ENCODE peak calls at places on chromosomes 13 and 19, in four cellular contexts. E is sigmoid colon, S is left ventricle myocardium inferior, V is psoas muscle. I is an unnamed sample.

GRCh38 chr19:469833-470232 is 9.0 kb upstream of the SHC2 start:
- DNase-seq in E (no peak), V (no peak), S (no peak), I (no peak)

GRCh38 chr13:97369269-97369893 is 64.6 kb upstream of the RAP2A start:
- DNase-seq in E (no peak), V (no peak), S (no peak), I (no peak)

GRCh38 chr13:23350009-23350408 is 83.5 kb downstream of the SACS start:
- DNase-seq in S (no peak), E (no peak), V (no peak), I (no peak)

GRCh38 chr13:24630851-24631341 is 49.3 kb upstream of the ATP12A start:
- DNase-seq in E (no peak), V (no peak), S (no peak), I (no peak)

GRCh38 chr19:17504030-17504429 is 7.4 kb upstream of the PGLS start:
- DNase-seq in E (no peak), S (no peak), V (no peak), I (no peak)

GRCh38 chr19:35746556-35746955 is 1.1 kb downstream of the PSENEN start:
- DNase-seq in V (no peak), E (no peak), S (no peak), I (no peak)

GRCh38 chr19:36418287-36419001 is at the start of gene ZFP82:
- DNase-seq in V (peak; percentile 86), S (peak; percentile 88), E (peak; percentile 85), I (peak; percentile 76)

GRCh38 chr13:109145631-109146030 is 516.2 kb downstream of the MYO16 start:
- DNase-seq in V (no peak), E (no peak), S (no peak), I (no peak)

GRCh38 chr13:39712626-39713025 is 57.2 kb downstream of the COG6 start:
- DNase-seq in S (no peak), E (no peak), V (no peak), I (no peak)

GRCh38 chr19:55867101-55867500 is 30.8 kb downstream of the NLRP4 start:
- DNase-seq in V (no peak), S (no peak), E (no peak), I (no peak)

GRCh38 chr19:45636275-45636674 is 2.9 kb downstream of the EML2 start:
- DNase-seq in V (no peak), S (no peak), E (no peak), I (no peak)

GRCh38 chr13:98581971-98582702 is 5.2 kb upstream of the STK24 start:
- DNase-seq in S (no peak), V (no peak), E (no peak), I (no peak)

GRCh38 chr19:35738887-35739229 is 3.4 kb downstream of the IGFLR1 start:
- DNase-seq in E (no peak), S (no peak), V (no peak), I (no peak)

GRCh38 chr13:105035092-105035491 is 1500.4 kb downstream of the EFNB2 start:
- DNase-seq in E (no peak), V (no peak), S (no peak), I (no peak)

GRCh38 chr19:34838753-34839431 is 65.9 kb upstream of the ZNF599 start:
- DNase-seq in E (no peak), V (no peak), S (no peak), I (peak; percentile 54)

GRCh38 chr19:3344608-3345598 is 21.5 kb upstream of the NFIC start:
- DNase-seq in V (no peak), S (no peak), E (no peak), I (no peak)

GRCh38 chr19:3346677-3347353 is 19.6 kb upstream of the NFIC start:
- DNase-seq in V (peak; percentile 89), E (peak; percentile 96), S (peak; percentile 79), I (peak; percentile 85)

GRCh38 chr19:3348042-3348441 is 18.3 kb upstream of the NFIC start:
- DNase-seq in V (no peak), S (no peak), E (no peak), I (peak; percentile 30)

GRCh38 chr19:3343619-3344502 is 22.5 kb upstream of the NFIC start:
- DNase-seq in S (peak; percentile 83), E (peak; percentile 96), V (peak; percentile 91), I (peak; percentile 86)

GRCh38 chr19:3345850-3346460 is 20.4 kb upstream of the NFIC start:
- DNase-seq in E (no peak), V (no peak), S (no peak), I (no peak)
- H3K9me3 ChIP-seq in E (no peaks in the 10 kb centered on the region), V (no peaks in the 10 kb centered on the region), S (no peaks in the 10 kb centered on the region), I (no peaks in the 10 kb centered on the region)

GRCh38 chr19:10820173-10820572 is 15.8 kb downstream of the TMED1 start:
- DNase-seq in S (no peak), V (peak; percentile 29), E (no peak), I (peak; percentile 42)

GRCh38 chr19:10817291-10818038 is 18.5 kb downstream of the TMED1 start:
- DNase-seq in S (no peak), V (peak; percentile 86), E (peak; percentile 90), I (no peak)

GRCh38 chr19:10816691-10817090 is 19.3 kb downstream of the TMED1 start:
- DNase-seq in E (no peak), S (no peak), V (no peak), I (no peak)

GRCh38 chr19:10819124-10820060 is 16.6 kb downstream of the TMED1 start:
- DNase-seq in E (no peak), S (no peak), V (peak; percentile 35), I (no peak)

GRCh38 chr19:10818306-10819123 is 17.5 kb downstream of the TMED1 start:
- DNase-seq in S (no peak), E (no peak), V (no peak), I (no peak)
- H3K36me3 ChIP-seq in S (peaks cover 96% of the 10 kb centered on the region), E (peaks cover 28% of the 10 kb centered on the region), V (peaks cover 64% of the 10 kb centered on the region), I (peaks cover 39% of the 10 kb centered on the region)

GRCh38 chr19:15995536-15995935 is 46.7 kb downstream of the OR10H4 start:
- DNase-seq in V (peak; percentile 79), E (no peak), S (no peak), I (no peak)
- H3K9me3 ChIP-seq in V (no peaks in the 10 kb centered on the region), E (no peaks in the 10 kb centered on the region), S (peaks cover 19% of the 10 kb centered on the region), I (no peaks in the 10 kb centered on the region)

DNA sequence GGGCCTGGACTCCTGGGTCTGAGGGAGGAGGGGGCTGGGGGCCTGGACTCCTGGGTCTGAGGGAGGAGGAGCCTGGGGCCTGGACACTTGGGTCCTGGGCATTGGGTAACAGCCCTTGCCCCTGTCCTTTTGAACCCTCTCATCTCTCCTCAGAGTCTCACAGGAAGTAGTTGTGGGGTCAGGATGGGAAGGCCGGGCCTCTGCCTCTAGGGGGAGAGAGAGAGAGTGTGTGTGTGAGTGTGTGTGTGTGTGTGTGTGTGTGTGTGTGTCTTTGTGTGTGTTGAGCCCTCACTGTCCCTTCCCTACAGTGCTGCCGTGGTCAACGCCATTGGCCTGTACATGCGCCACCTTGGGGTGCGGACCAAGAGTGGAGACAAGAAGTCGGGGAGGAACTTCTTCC is 10.9 kb downstream of the ARHGEF1 start:
- DNase-seq in E (no peak), S (no peak), V (no peak), I (no peak)
- H3K36me3 ChIP-seq in E (peaks cover 52% of the 10 kb centered on the region), S (peaks cover 73% of the 10 kb centered on the region), V (peaks cover 53% of the 10 kb centered on the region), I (no peaks in the 10 kb centered on the region)

GRCh38 chr19:21423057-21424041 is 26.4 kb downstream of the ZNF493 start:
- DNase-seq in S (no peak), V (no peak), E (no peak), I (no peak)
- H3K9me3 ChIP-seq in S (peaks cover 100% of the 10 kb centered on the region), V (peaks cover 90% of the 10 kb centered on the region), E (peaks cover 38% of the 10 kb centered on the region), I (no peaks in the 10 kb centered on the region)

DNA sequence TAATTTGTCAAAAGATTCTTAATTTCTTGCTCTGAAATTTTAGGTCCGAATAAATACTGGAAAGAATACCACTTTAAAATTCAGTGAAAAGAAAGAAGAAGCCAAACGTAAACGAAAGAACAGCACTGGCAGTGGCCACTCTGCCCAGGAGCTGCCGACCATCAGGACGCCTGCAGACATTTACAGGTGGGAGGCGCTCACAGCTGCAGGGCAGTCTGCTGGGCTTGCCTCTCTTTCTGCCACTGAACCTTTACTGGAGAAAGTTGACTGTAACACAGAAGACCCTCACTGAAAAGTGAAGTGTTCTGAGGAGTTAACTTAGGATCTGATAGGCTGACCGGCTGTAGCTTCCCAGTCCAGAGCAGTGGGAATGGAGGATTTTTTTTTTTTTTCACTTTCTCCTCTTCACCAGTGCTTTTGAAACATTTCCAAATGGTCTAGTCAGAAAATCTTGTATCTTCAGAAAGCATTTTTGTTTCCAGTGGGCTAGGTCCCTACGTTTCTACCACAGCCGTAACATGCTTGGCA is 69.1 kb downstream of the URI1 start:
- DNase-seq in S (no peak), E (no peak), V (no peak), I (no peak)
- H3K36me3 ChIP-seq in S (peaks cover 50% of the 10 kb centered on the region), E (peaks cover 9% of the 10 kb centered on the region), V (peaks cover 84% of the 10 kb centered on the region), I (peaks cover 8% of the 10 kb centered on the region)

GRCh38 chr13:107067381-107067780 is 499.4 kb upstream of the ARGLU1 start:
- DNase-seq in E (no peak), V (no peak), S (no peak), I (no peak)

GRCh38 chr13:107069107-107069776 is 501.3 kb upstream of the ARGLU1 start:
- DNase-seq in V (no peak), E (no peak), S (no peak), I (no peak)

DNA sequence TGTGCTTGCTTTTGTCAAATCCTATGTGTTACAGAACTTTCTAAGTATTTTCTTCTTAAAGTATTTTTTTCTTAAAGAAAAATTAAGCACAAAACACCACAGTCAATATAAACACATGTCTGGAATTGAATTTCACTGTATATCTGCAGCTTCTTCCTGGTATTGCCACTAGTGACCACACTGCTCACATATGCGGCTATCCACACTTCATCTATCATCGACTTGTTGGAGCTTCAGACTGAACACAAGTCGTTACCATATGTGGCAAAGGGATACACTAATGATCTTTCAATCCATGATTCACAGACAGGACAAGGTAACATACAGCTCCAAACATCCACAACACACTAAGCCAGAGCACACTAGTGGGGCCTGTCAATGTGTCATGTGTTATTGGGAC is 498.4 kb upstream of the ARGLU1 start:
- DNase-seq in E (no peak), S (no peak), V (no peak), I (no peak)
- H3K9me3 ChIP-seq in E (no peaks in the 10 kb centered on the region), S (no peaks in the 10 kb centered on the region), V (no peaks in the 10 kb centered on the region), I (no peaks in the 10 kb centered on the region)

GRCh38 chr19:4508698-4509097 is 9.6 kb downstream of the PLIN4 start:
- DNase-seq in E (no peak), V (peak; percentile 53), S (no peak), I (no peak)

GRCh38 chr19:4511300-4512054 is 6.8 kb downstream of the PLIN4 start:
- DNase-seq in S (no peak), E (no peak), V (peak; percentile 56), I (no peak)

GRCh38 chr19:4513248-4513647 is 5.0 kb downstream of the PLIN4 start:
- DNase-seq in V (peak; percentile 56), E (no peak), S (no peak), I (no peak)

GRCh38 chr19:4510435-4511255 is 7.6 kb downstream of the PLIN4 start:
- DNase-seq in S (no peak), V (peak; percentile 74), E (no peak), I (no peak)

GRCh38 chr19:4512070-4512469 is 6.2 kb downstream of the PLIN4 start:
- DNase-seq in S (no peak), E (no peak), V (peak; percentile 79), I (no peak)
- H3K36me3 ChIP-seq in S (peaks cover 33% of the 10 kb centered on the region), E (peaks cover 39% of the 10 kb centered on the region), V (peaks cover 45% of the 10 kb centered on the region), I (no peaks in the 10 kb centered on the region)

DNA sequence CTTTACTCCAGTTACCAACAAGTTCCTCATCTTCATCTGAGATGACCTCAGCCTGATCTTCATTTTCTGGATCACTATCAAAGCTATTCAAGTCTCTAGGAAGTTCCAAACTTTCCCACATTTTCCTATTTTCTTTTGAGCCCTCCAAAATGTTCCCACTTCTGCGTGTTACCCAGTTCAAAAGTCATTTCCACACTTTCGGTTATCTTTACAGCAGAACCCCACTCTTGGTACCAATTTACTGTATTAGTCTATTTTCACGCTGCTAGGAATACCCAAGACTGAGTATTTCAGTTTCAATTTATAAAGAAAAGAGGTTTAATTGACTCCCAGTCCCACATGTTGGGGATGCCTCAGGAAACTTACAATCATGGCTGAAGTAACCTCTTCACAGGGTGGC is 274.3 kb downstream of the FGF9 start:
- DNase-seq in V (no peak), E (no peak), S (no peak), I (no peak)
- H3K9me3 ChIP-seq in V (no peaks in the 10 kb centered on the region), E (peaks cover 13% of the 10 kb centered on the region), S (peaks cover 26% of the 10 kb centered on the region), I (no peaks in the 10 kb centered on the region)